ENCODE peak calls at places on chromosomes 11 and 22, in five cellular contexts. One of them, this sample, is unnamed. For H3K36me3, the result is how much of the 10 kb centered on the place peaks cover.

GRCh38 chr11:75597636-75598035 is 35.6 kb downstream of the SERPINH1 start:
- DNase-seq in mesendoderm: peak
- DNase-seq in prostate gland: no peak
- DNase-seq in testis: no peak
- DNase-seq in MM.1S: peak
- DNase-seq in this sample: no peak

GRCh38 chr22:27108425-27109114 is 451.2 kb downstream of the MIAT start:
- DNase-seq in mesendoderm: peak
- DNase-seq in prostate gland: no peak
- DNase-seq in testis: peak
- DNase-seq in MM.1S: no peak
- DNase-seq in this sample: no peak

GRCh38 chr11:106187860-106188456 is 110.5 kb downstream of the AASDHPPT start:
- DNase-seq in mesendoderm: peak
- DNase-seq in prostate gland: no peak
- DNase-seq in testis: no peak
- DNase-seq in MM.1S: no peak
- DNase-seq in this sample: no peak

GRCh38 chr22:21445437-21446127 is 21.6 kb upstream of the TMEM191C start:
- DNase-seq in mesendoderm: no peak
- DNase-seq in prostate gland: peak
- DNase-seq in testis: peak
- DNase-seq in MM.1S: no peak
- DNase-seq in this sample: no peak

GRCh38 chr11:65430406-65431217 is 8.0 kb downstream of the NEAT1 start:
- DNase-seq in mesendoderm: no peak
- DNase-seq in prostate gland: peak
- DNase-seq in testis: peak
- DNase-seq in MM.1S: peak
- DNase-seq in this sample: no peak

GRCh38 chr22:50326959-50327710 is at the start of gene DENND6B:
- DNase-seq in mesendoderm: peak
- DNase-seq in prostate gland: peak
- DNase-seq in testis: peak
- DNase-seq in MM.1S: peak
- DNase-seq in this sample: peak

GRCh38 chr11:83285131-83285770 is 916 bp downstream of the CCDC90B start:
- DNase-seq in mesendoderm: no peak
- DNase-seq in prostate gland: no peak
- DNase-seq in testis: no peak
- DNase-seq in MM.1S: no peak
- DNase-seq in this sample: no peak

GRCh38 chr11:101096036-101096704 is 33.4 kb downstream of the PGR start:
- DNase-seq in mesendoderm: no peak
- DNase-seq in prostate gland: peak
- DNase-seq in testis: peak
- DNase-seq in MM.1S: no peak
- DNase-seq in this sample: no peak

GRCh38 chr11:9748361-9748970 is 84.6 kb downstream of the SWAP70 start:
- DNase-seq in mesendoderm: peak
- DNase-seq in prostate gland: peak
- DNase-seq in testis: peak
- DNase-seq in MM.1S: peak
- DNase-seq in this sample: peak

GRCh38 chr11:36452231-36452630 is 57.8 kb downstream of the TRAF6 start:
- DNase-seq in mesendoderm: no peak
- DNase-seq in prostate gland: no peak
- DNase-seq in testis: no peak
- DNase-seq in MM.1S: no peak
- DNase-seq in this sample: no peak

GRCh38 chr22:36977401-36977861 is 41.8 kb downstream of the TST start:
- DNase-seq in mesendoderm: peak
- DNase-seq in prostate gland: peak
- DNase-seq in testis: peak
- DNase-seq in MM.1S: peak
- DNase-seq in this sample: peak

GRCh38 chr11:13302440-13302958 is 24.9 kb downstream of the BMAL1 start:
- DNase-seq in mesendoderm: no peak
- DNase-seq in prostate gland: no peak
- DNase-seq in testis: no peak
- DNase-seq in MM.1S: no peak
- DNase-seq in this sample: no peak

GRCh38 chr22:50153756-50154140 is 16.8 kb upstream of the PANX2 start:
- DNase-seq in mesendoderm: no peak
- DNase-seq in prostate gland: no peak
- DNase-seq in testis: no peak
- DNase-seq in MM.1S: no peak
- DNase-seq in this sample: no peak

GRCh38 chr11:68020575-68020974 is 9.9 kb upstream of the NDUFS8 start:
- DNase-seq in mesendoderm: peak
- DNase-seq in prostate gland: no peak
- DNase-seq in testis: no peak
- DNase-seq in MM.1S: no peak
- DNase-seq in this sample: no peak

DNA sequence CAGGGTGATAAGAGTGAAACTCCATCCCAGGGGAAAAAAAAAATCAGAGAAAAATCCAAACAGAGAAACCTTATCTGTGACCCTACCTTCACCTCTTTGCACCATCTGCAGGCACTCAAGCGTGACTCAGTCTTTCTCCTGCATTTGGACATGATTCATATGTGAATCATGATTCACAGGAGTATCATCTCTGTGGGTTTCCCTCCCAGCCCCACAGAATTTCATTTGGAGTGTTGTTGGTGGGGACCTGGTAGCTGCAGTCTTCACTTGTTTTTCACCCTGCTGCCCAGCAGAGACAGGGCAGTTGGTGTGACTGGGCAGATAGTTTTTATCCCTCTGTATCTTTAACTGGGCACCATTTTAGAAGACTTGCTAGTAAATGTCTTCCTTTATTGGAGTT is 75.7 kb downstream of the DEPDC5 start:
- DNase-seq in mesendoderm: no peak
- DNase-seq in prostate gland: no peak
- DNase-seq in testis: no peak
- DNase-seq in MM.1S: no peak
- DNase-seq in this sample: peak
- H3K36me3 ChIP-seq in mesendoderm: under half
- H3K36me3 ChIP-seq in prostate gland: under half
- H3K36me3 ChIP-seq in testis: under half
- H3K36me3 ChIP-seq in MM.1S: under half
- H3K36me3 ChIP-seq in this sample: under half

GRCh38 chr11:61830318-61831105 is 2.4 kb downstream of the FADS2 start:
- DNase-seq in mesendoderm: no peak
- DNase-seq in prostate gland: peak
- DNase-seq in testis: peak
- DNase-seq in MM.1S: no peak
- DNase-seq in this sample: no peak
- H3K36me3 ChIP-seq in mesendoderm: under half
- H3K36me3 ChIP-seq in prostate gland: under half
- H3K36me3 ChIP-seq in testis: under half
- H3K36me3 ChIP-seq in MM.1S: under half
- H3K36me3 ChIP-seq in this sample: under half

DNA sequence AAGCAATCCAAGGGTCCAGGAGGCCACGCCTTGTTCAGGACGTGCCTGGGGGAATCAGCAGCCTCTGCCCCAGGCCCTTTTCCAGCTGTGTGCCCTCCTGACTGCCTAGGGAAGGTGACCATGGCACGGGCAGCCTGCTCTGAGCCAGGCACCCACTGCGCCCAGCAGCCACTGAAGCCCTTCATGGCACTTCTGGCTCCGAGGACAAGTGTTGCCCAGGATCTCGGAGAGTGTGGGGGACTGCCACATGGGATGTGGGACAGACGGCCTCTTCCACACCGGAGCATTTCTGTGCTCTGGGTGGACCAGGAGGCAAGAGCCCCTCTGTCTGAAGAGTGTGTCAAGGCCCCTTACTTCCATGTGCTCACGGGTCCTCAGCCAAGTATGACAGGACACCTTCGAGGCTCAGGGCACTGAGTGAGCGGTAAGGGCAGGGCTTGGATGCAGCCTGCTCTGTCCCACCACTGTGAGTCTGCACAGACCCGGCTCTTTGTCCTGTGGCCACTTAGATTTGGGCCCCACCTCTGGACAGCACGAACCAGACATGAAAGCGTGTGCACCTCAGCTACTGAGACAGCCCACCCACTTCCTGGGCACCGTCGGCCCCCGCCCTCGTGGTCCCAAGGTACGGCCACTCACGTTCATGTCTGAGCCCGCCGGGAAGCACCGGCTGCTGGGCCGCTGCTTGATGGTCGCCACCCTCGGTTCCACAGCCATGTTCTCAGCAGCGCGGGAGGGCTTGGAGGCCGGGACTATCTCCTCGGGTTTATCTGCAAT is 93.6 kb downstream of the CTTN start:
- DNase-seq in mesendoderm: no peak
- DNase-seq in prostate gland: no peak
- DNase-seq in testis: no peak
- DNase-seq in MM.1S: no peak
- DNase-seq in this sample: no peak
- H3K36me3 ChIP-seq in mesendoderm: under half
- H3K36me3 ChIP-seq in prostate gland: under half
- H3K36me3 ChIP-seq in testis: under half
- H3K36me3 ChIP-seq in MM.1S: under half
- H3K36me3 ChIP-seq in this sample: under half

GRCh38 chr11:73974611-73975478 is 7.8 kb downstream of the UCP2 start:
- DNase-seq in mesendoderm: no peak
- DNase-seq in prostate gland: no peak
- DNase-seq in testis: no peak
- DNase-seq in MM.1S: no peak
- DNase-seq in this sample: no peak
- H3K36me3 ChIP-seq in mesendoderm: under half
- H3K36me3 ChIP-seq in prostate gland: under half
- H3K36me3 ChIP-seq in testis: under half
- H3K36me3 ChIP-seq in MM.1S: under half
- H3K36me3 ChIP-seq in this sample: under half

GRCh38 chr11:74249496-74249895 is 61.9 kb downstream of the P4HA3 start:
- DNase-seq in mesendoderm: no peak
- DNase-seq in prostate gland: no peak
- DNase-seq in testis: no peak
- DNase-seq in MM.1S: no peak
- DNase-seq in this sample: no peak
- H3K36me3 ChIP-seq in mesendoderm: under half
- H3K36me3 ChIP-seq in prostate gland: under half
- H3K36me3 ChIP-seq in testis: under half
- H3K36me3 ChIP-seq in MM.1S: under half
- H3K36me3 ChIP-seq in this sample: under half

DNA sequence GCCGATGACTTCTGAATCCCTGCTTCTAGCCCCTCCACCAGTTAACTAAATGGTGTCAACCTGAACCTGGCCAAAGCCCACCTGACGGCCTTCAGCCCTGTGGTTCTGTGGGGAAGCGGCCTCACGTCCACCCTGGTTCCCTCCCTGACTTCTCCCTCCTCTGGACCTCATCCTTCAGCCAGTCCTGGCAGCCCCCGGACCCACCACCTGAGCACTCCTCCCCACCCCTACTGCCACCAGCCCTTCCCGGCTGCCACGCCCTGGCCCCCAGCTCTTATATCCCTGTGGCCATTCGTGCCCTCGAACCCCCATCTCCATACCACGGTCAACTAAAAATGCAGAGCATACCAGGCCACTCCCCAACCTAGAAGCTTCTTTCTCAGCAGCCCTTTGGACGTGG is 4.2 kb upstream of the MDK start:
- DNase-seq in mesendoderm: no peak
- DNase-seq in prostate gland: no peak
- DNase-seq in testis: no peak
- DNase-seq in MM.1S: no peak
- DNase-seq in this sample: no peak
- H3K36me3 ChIP-seq in mesendoderm: under half
- H3K36me3 ChIP-seq in prostate gland: under half
- H3K36me3 ChIP-seq in testis: under half
- H3K36me3 ChIP-seq in MM.1S: under half
- H3K36me3 ChIP-seq in this sample: under half

GRCh38 chr22:46354176-46354992 is 18.9 kb downstream of the TRMU start:
- DNase-seq in mesendoderm: no peak
- DNase-seq in prostate gland: no peak
- DNase-seq in testis: no peak
- DNase-seq in MM.1S: no peak
- DNase-seq in this sample: no peak
- H3K36me3 ChIP-seq in mesendoderm: under half
- H3K36me3 ChIP-seq in prostate gland: under half
- H3K36me3 ChIP-seq in testis: under half
- H3K36me3 ChIP-seq in MM.1S: under half
- H3K36me3 ChIP-seq in this sample: under half

GRCh38 chr22:17060126-17060525 is 24.7 kb upstream of the IL17RA start:
- DNase-seq in mesendoderm: no peak
- DNase-seq in prostate gland: no peak
- DNase-seq in testis: no peak
- DNase-seq in MM.1S: no peak
- DNase-seq in this sample: no peak

GRCh38 chr22:17063372-17064106 is 21.3 kb upstream of the IL17RA start:
- DNase-seq in mesendoderm: no peak
- DNase-seq in prostate gland: peak
- DNase-seq in testis: peak
- DNase-seq in MM.1S: no peak
- DNase-seq in this sample: no peak

GRCh38 chr22:17065433-17065832 is 19.4 kb upstream of the IL17RA start:
- DNase-seq in mesendoderm: no peak
- DNase-seq in prostate gland: no peak
- DNase-seq in testis: no peak
- DNase-seq in MM.1S: no peak
- DNase-seq in this sample: no peak

GRCh38 chr22:17064498-17065100 is 20.2 kb upstream of the IL17RA start:
- DNase-seq in mesendoderm: no peak
- DNase-seq in prostate gland: no peak
- DNase-seq in testis: no peak
- DNase-seq in MM.1S: no peak
- DNase-seq in this sample: no peak
- H3K36me3 ChIP-seq in mesendoderm: under half
- H3K36me3 ChIP-seq in prostate gland: under half
- H3K36me3 ChIP-seq in testis: under half
- H3K36me3 ChIP-seq in MM.1S: under half
- H3K36me3 ChIP-seq in this sample: under half

DNA sequence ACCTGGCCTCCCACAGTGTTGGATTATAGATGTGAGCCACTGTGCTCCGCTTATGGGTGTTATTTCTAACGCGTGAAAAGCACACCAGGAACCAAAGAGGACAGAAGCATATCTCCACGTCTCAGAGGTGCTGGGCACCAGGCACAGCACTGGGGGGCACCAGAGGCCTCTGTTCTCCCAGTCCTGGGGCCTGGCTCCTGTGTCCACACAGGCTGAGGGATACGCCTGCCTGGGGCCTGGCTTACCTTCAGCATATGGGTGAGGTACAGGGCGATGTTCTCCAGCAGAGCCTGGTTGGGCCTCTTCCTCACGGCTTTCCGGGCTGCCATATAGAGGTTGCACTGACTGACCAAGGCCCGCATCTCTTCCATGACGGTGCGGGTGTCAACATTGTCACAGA is 24.7 kb upstream of the NAP1L4 start:
- DNase-seq in mesendoderm: no peak
- DNase-seq in prostate gland: no peak
- DNase-seq in testis: no peak
- DNase-seq in MM.1S: no peak
- DNase-seq in this sample: no peak
- H3K36me3 ChIP-seq in mesendoderm: under half
- H3K36me3 ChIP-seq in prostate gland: under half
- H3K36me3 ChIP-seq in testis: under half
- H3K36me3 ChIP-seq in MM.1S: under half
- H3K36me3 ChIP-seq in this sample: under half

This sample was measured in GM06990.